ENCODE peak calls at places on chromosomes 7 and 10, in six cellular contexts. B is heart right ventricle, W is endothelial cell of umbilical vein, P is PC-9, J is coronary artery, I is psoas muscle. D is an unnamed sample.

GRCh38 chr10:3239066-3239919 is 66.7 kb upstream of the PITRM1 start:
- DNase-seq in B (peak), W (peak), P (no peak), J (no peak), I (peak), D (peak)

GRCh38 chr7:95104739-95105138 is 197.3 kb downstream of the PPP1R9A start:
- DNase-seq in B (no peak), W (peak), P (no peak), J (no peak), I (no peak), D (no peak)

GRCh38 chr10:688621-689426 is 644 bp downstream of the DIP2C start:
- DNase-seq in B (peak), W (peak), P (no peak), J (no peak), I (peak), D (peak)

GRCh38 chr7:41809487-41810257 is 106.8 kb upstream of the INHBA start:
- DNase-seq in B (no peak), W (no peak), P (no peak), J (no peak), I (no peak), D (no peak)

GRCh38 chr7:55348502-55348901 is 16.6 kb upstream of the LANCL2 start:
- DNase-seq in B (no peak), W (peak), P (peak), J (no peak), I (no peak), D (peak)

GRCh38 chr10:61280303-61280702 is 172.9 kb downstream of the TMEM26 start:
- DNase-seq in B (no peak), W (peak), P (peak), J (no peak), I (no peak), D (peak)

GRCh38 chr7:123864438-123864837 is 19.5 kb downstream of the HYAL4 start:
- DNase-seq in B (no peak), W (no peak), P (no peak), J (no peak), I (no peak), D (no peak)

GRCh38 chr7:142587578-142588191 is 161.6 kb upstream of the PRSS1 start:
- DNase-seq in B (no peak), W (peak), P (peak), J (no peak), I (no peak), D (peak)

GRCh38 chr10:24536653-24537052 is 187.0 kb downstream of the ARHGAP21 start:
- DNase-seq in B (no peak), W (no peak), P (no peak), J (no peak), I (no peak), D (no peak)

GRCh38 chr7:120985130-120985758 is 3.3 kb upstream of the CPED1 start:
- DNase-seq in B (no peak), W (no peak), P (no peak), J (no peak), I (no peak), D (no peak)

GRCh38 chr10:35160743-35161142 is 34.1 kb downstream of the CREM start:
- DNase-seq in B (no peak), W (no peak), P (no peak), J (no peak), I (no peak), D (no peak)

DNA sequence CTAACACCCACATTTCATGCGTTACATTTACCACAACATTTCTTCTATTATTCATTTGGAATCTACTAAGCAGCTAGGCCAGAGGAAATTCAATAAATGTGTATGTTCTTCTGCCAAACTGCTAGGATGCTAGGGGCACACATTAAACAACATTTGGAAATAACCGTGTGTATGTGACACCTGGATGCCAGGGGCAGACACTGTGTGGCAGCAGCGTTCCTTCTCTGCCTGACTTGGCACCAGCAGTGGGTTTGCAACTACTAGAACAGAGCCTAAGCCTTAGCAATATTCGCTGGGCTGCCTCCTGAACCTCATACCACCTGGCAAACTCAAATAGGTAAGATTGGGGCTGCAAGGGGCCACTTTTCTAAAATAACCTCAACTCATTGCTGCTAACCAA is 182.1 kb downstream of the CHCHD3 start:
- DNase-seq in B (no peak), W (peak), P (no peak), J (no peak), I (no peak), D (no peak)
- TF ChIP-seq CTCF in B (no peak), W (peak), P (no peak), J (no peak), I (no peak), D (peak)

GRCh38 chr10:121734517-121735137 is 136.4 kb upstream of the FGFR2 start:
- DNase-seq in B (no peak), W (no peak), P (no peak), J (no peak), I (no peak), D (peak)

GRCh38 chr10:121736315-121737002 is 138.2 kb upstream of the FGFR2 start:
- DNase-seq in B (no peak), W (peak), P (no peak), J (no peak), I (no peak), D (no peak)

GRCh38 chr10:121735248-121735647 is 137.0 kb upstream of the FGFR2 start:
- DNase-seq in B (no peak), W (no peak), P (no peak), J (no peak), I (no peak), D (no peak)

DNA sequence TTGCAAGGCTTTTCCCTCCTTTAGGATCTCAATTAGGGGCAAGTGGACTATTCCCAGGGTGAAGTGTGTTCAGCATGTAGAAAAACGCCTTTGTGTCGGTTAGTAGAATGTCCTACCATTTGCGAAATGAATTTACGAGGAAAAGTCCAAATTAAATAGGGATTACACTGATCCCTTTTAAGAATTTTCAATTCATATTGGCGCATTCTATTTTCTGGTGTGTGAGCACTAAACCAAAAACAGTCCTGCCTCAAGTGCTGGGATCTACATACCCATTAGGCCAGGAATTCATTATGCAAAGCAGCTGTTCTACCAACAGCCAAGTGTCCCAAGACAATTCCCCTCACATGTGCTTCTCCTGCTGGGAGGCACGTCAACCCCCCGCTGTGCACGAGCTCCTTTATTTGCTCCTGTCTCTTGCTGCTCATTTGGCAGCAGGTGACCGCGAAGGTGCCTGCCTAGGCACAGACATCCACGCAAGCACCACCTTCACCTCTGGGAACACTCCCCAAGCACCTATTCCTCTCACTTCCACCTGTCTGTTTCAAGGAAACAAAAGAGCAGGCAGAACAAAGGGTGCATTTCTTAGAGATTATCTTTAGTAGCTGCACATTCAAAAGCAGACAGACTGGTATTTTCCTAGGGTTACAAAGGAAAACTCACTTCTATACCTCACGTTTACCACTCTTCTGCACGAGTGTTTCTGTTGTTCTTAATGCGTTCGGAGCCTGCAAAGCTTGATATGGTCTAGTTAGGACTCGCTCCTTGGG is 134.6 kb upstream of the FGFR2 start:
- DNase-seq in B (no peak), W (no peak), P (no peak), J (no peak), I (no peak), D (peak)
- H3K4me3 ChIP-seq in B (no peak), W (no peak), P (no peak), J (no peak), I (no peak), D (no peak)

GRCh38 chr7:149801002-149801566 is 27.7 kb upstream of the ZNF467 start:
- DNase-seq in B (no peak), W (no peak), P (no peak), J (no peak), I (no peak), D (no peak)

GRCh38 chr7:149797771-149798170 is 24.4 kb upstream of the ZNF467 start:
- DNase-seq in B (no peak), W (no peak), P (no peak), J (no peak), I (no peak), D (no peak)

GRCh38 chr7:149801816-149802215 is 28.4 kb upstream of the ZNF467 start:
- DNase-seq in B (no peak), W (no peak), P (no peak), J (no peak), I (no peak), D (no peak)

GRCh38 chr7:149799397-149800168 is 26.2 kb upstream of the ZNF467 start:
- DNase-seq in B (no peak), W (no peak), P (no peak), J (no peak), I (no peak), D (peak)

GRCh38 chr7:149800169-149800555 is 26.8 kb upstream of the ZNF467 start:
- DNase-seq in B (no peak), W (no peak), P (no peak), J (no peak), I (no peak), D (no peak)
- TF ChIP-seq CTCF in B (no peak), W (no peak), P (no peak), J (no peak), I (no peak), D (no peak)

DNA sequence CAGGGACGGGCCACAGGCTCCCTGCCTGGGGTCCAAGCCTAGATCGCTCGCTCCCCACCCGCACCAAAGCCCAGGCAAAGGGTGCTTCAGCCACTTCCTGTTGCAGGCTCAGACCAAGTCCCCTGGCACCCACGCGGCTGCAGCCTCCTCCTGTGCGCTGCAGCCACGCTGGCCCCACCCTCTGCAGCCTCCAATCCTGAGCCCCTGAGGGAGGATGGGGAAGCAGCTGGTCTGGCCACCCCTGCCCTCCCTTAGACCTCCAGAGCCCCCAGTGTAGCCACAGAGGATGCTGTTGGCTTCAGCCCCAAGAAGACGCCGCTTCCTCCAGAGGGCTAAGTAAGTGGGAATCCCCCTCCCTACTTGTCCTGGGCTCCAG is 9.3 kb downstream of the LIMK1 start:
- DNase-seq in B (peak), W (peak), P (no peak), J (no peak), I (peak), D (no peak)
- H3K4me3 ChIP-seq in B (peak), W (no peak), P (no peak), J (peak), I (peak), D (no peak)

DNA sequence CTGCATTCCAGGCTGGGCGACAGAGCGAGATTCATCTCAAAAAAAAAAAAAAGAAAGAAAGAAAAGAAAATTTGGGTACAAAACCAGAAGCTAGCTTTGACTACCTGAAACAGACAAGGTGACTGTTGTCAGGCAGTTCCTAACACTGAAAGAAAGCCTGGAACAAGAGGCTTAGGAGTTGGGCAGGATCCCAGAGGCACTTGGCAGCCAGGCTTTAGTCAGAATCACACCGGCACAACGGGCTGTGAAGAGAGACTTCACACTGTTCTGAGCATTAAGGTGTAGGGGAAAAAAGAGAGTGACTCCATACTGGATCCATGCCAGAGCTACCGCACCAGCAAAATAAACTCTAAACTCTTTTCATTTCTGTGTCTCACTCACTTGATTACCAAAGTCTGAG is 130.8 kb downstream of the ZNF467 start:
- DNase-seq in B (peak), W (no peak), P (no peak), J (no peak), I (no peak), D (no peak)
- TF ChIP-seq CTCF in B (no peak), W (no peak), P (no peak), J (no peak), I (no peak), D (no peak)

GRCh38 chr7:133052826-133053225 is 29.1 kb downstream of the CHCHD3 start:
- DNase-seq in B (no peak), W (no peak), P (no peak), J (no peak), I (no peak), D (no peak)
- H3K4me3 ChIP-seq in B (no peak), W (no peak), P (no peak), J (peak), I (peak), D (no peak)